ENCODE peak calls at places on chromosomes 12 and 14, in eight cellular contexts. One of them, this sample, is unnamed.

GRCh38 chr12:114976959-114977358 is 293.0 kb upstream of the TBX3 start:
- DNase-seq in AG10803: peak; percentile 37
- DNase-seq in cardiac muscle cell: no peak
- DNase-seq in naive thymus-derived CD4-positive, alpha-beta T cell: no peak
- DNase-seq in ascending aorta: no peak
- DNase-seq in BE2C: no peak
- DNase-seq in choroid plexus epithelial cell: peak; percentile 43
- DNase-seq in lung: no peak
- DNase-seq in this sample: peak; percentile 17

GRCh38 chr12:60148109-60148508 is 552.3 kb downstream of the SLC16A7 start:
- DNase-seq in AG10803: peak; percentile 92
- DNase-seq in cardiac muscle cell: peak; percentile 90
- DNase-seq in naive thymus-derived CD4-positive, alpha-beta T cell: no peak
- DNase-seq in ascending aorta: no peak
- DNase-seq in BE2C: no peak
- DNase-seq in choroid plexus epithelial cell: peak; percentile 93
- DNase-seq in lung: no peak
- DNase-seq in this sample: peak; percentile 89

GRCh38 chr14:104677506-104678332 is 11.7 kb upstream of the INF2 start:
- DNase-seq in AG10803: peak; percentile 77
- DNase-seq in cardiac muscle cell: peak; percentile 86
- DNase-seq in naive thymus-derived CD4-positive, alpha-beta T cell: peak; percentile 50
- DNase-seq in ascending aorta: no peak
- DNase-seq in BE2C: peak; percentile 75
- DNase-seq in choroid plexus epithelial cell: peak; percentile 74
- DNase-seq in lung: peak; percentile 74
- DNase-seq in this sample: peak; percentile 80

GRCh38 chr12:93099777-93100176 is 170.7 kb upstream of the EEA1 start:
- DNase-seq in AG10803: no peak
- DNase-seq in cardiac muscle cell: peak; percentile 56
- DNase-seq in naive thymus-derived CD4-positive, alpha-beta T cell: no peak
- DNase-seq in ascending aorta: no peak
- DNase-seq in BE2C: no peak
- DNase-seq in choroid plexus epithelial cell: peak; percentile 86
- DNase-seq in lung: no peak
- DNase-seq in this sample: no peak

GRCh38 chr12:132886529-132887477 is 602 bp downstream of the CHFR start:
- DNase-seq in AG10803: peak; percentile 12
- DNase-seq in cardiac muscle cell: peak; percentile 21
- DNase-seq in naive thymus-derived CD4-positive, alpha-beta T cell: no peak
- DNase-seq in ascending aorta: no peak
- DNase-seq in BE2C: no peak
- DNase-seq in choroid plexus epithelial cell: peak; percentile 14
- DNase-seq in lung: peak; percentile 29
- DNase-seq in this sample: no peak

GRCh38 chr12:19190292-19191031 is 60.9 kb downstream of the PLEKHA5 start:
- DNase-seq in AG10803: peak; percentile 56
- DNase-seq in cardiac muscle cell: peak; percentile 68
- DNase-seq in naive thymus-derived CD4-positive, alpha-beta T cell: no peak
- DNase-seq in ascending aorta: no peak
- DNase-seq in BE2C: no peak
- DNase-seq in choroid plexus epithelial cell: peak; percentile 69
- DNase-seq in lung: no peak
- DNase-seq in this sample: peak; percentile 59

GRCh38 chr12:6827437-6827894 is 741 bp upstream of the P3H3 start:
- DNase-seq in AG10803: peak; percentile 71
- DNase-seq in cardiac muscle cell: peak; percentile 83
- DNase-seq in naive thymus-derived CD4-positive, alpha-beta T cell: peak; percentile 27
- DNase-seq in ascending aorta: peak; percentile 70
- DNase-seq in BE2C: peak; percentile 96
- DNase-seq in choroid plexus epithelial cell: peak; percentile 87
- DNase-seq in lung: peak; percentile 58
- DNase-seq in this sample: peak; percentile 80

GRCh38 chr12:113040722-113041168 is 15.8 kb upstream of the DTX1 start:
- DNase-seq in AG10803: peak; percentile 44
- DNase-seq in cardiac muscle cell: peak; percentile 99
- DNase-seq in naive thymus-derived CD4-positive, alpha-beta T cell: no peak
- DNase-seq in ascending aorta: peak; percentile 61
- DNase-seq in BE2C: no peak
- DNase-seq in choroid plexus epithelial cell: peak; percentile 93
- DNase-seq in lung: peak; percentile 64
- DNase-seq in this sample: peak; percentile 99

GRCh38 chr14:69263364-69263763 is 3.4 kb downstream of the GALNT16 start:
- DNase-seq in AG10803: peak; percentile 99
- DNase-seq in cardiac muscle cell: peak; percentile 90
- DNase-seq in naive thymus-derived CD4-positive, alpha-beta T cell: no peak
- DNase-seq in ascending aorta: no peak
- DNase-seq in BE2C: peak; percentile 90
- DNase-seq in choroid plexus epithelial cell: peak; percentile 86
- DNase-seq in lung: no peak
- DNase-seq in this sample: peak; percentile 90

GRCh38 chr14:92744198-92744597 is 4.2 kb downstream of the LGMN start:
- DNase-seq in AG10803: no peak
- DNase-seq in cardiac muscle cell: no peak
- DNase-seq in naive thymus-derived CD4-positive, alpha-beta T cell: no peak
- DNase-seq in ascending aorta: no peak
- DNase-seq in BE2C: no peak
- DNase-seq in choroid plexus epithelial cell: no peak
- DNase-seq in lung: no peak
- DNase-seq in this sample: no peak

GRCh38 chr12:93200291-93200917 is 177.3 kb upstream of the NUDT4 start:
- DNase-seq in AG10803: no peak
- DNase-seq in cardiac muscle cell: peak; percentile 67
- DNase-seq in naive thymus-derived CD4-positive, alpha-beta T cell: no peak
- DNase-seq in ascending aorta: no peak
- DNase-seq in BE2C: no peak
- DNase-seq in choroid plexus epithelial cell: peak; percentile 52
- DNase-seq in lung: no peak
- DNase-seq in this sample: peak; percentile 51

GRCh38 chr12:92089559-92089958 is 56.1 kb downstream of the BTG1 start:
- DNase-seq in AG10803: peak; percentile 25
- DNase-seq in cardiac muscle cell: no peak
- DNase-seq in naive thymus-derived CD4-positive, alpha-beta T cell: no peak
- DNase-seq in ascending aorta: no peak
- DNase-seq in BE2C: no peak
- DNase-seq in choroid plexus epithelial cell: peak; percentile 47
- DNase-seq in lung: no peak
- DNase-seq in this sample: no peak

GRCh38 chr12:116456683-116457082 is 102.5 kb upstream of the MAP1LC3B2 start:
- DNase-seq in AG10803: peak; percentile 55
- DNase-seq in cardiac muscle cell: peak; percentile 41
- DNase-seq in naive thymus-derived CD4-positive, alpha-beta T cell: no peak
- DNase-seq in ascending aorta: no peak
- DNase-seq in BE2C: no peak
- DNase-seq in choroid plexus epithelial cell: no peak
- DNase-seq in lung: no peak
- DNase-seq in this sample: peak; percentile 29

GRCh38 chr12:116454076-116454475 is 105.1 kb upstream of the MAP1LC3B2 start:
- DNase-seq in AG10803: no peak
- DNase-seq in cardiac muscle cell: no peak
- DNase-seq in naive thymus-derived CD4-positive, alpha-beta T cell: no peak
- DNase-seq in ascending aorta: no peak
- DNase-seq in BE2C: no peak
- DNase-seq in choroid plexus epithelial cell: no peak
- DNase-seq in lung: no peak
- DNase-seq in this sample: no peak

GRCh38 chr12:116454950-116455447 is 104.2 kb upstream of the MAP1LC3B2 start:
- DNase-seq in AG10803: peak; percentile 94
- DNase-seq in cardiac muscle cell: peak; percentile 81
- DNase-seq in naive thymus-derived CD4-positive, alpha-beta T cell: no peak
- DNase-seq in ascending aorta: no peak
- DNase-seq in BE2C: no peak
- DNase-seq in choroid plexus epithelial cell: peak; percentile 75
- DNase-seq in lung: no peak
- DNase-seq in this sample: peak; percentile 91

GRCh38 chr12:116456307-116456641 is 102.9 kb upstream of the MAP1LC3B2 start:
- DNase-seq in AG10803: no peak
- DNase-seq in cardiac muscle cell: no peak
- DNase-seq in naive thymus-derived CD4-positive, alpha-beta T cell: no peak
- DNase-seq in ascending aorta: no peak
- DNase-seq in BE2C: no peak
- DNase-seq in choroid plexus epithelial cell: peak; percentile 36
- DNase-seq in lung: no peak
- DNase-seq in this sample: no peak

GRCh38 chr12:116455540-116456306 is 103.5 kb upstream of the MAP1LC3B2 start:
- DNase-seq in AG10803: peak; percentile 96
- DNase-seq in cardiac muscle cell: peak; percentile 98
- DNase-seq in naive thymus-derived CD4-positive, alpha-beta T cell: no peak
- DNase-seq in ascending aorta: peak; percentile 69
- DNase-seq in BE2C: peak; percentile 25
- DNase-seq in choroid plexus epithelial cell: peak; percentile 95
- DNase-seq in lung: peak; percentile 66
- DNase-seq in this sample: peak; percentile 99
- H3K4me3 ChIP-seq in AG10803: peak overlapping the region; percentile 43
- H3K4me3 ChIP-seq in cardiac muscle cell: no peak overlapping the region
- H3K4me3 ChIP-seq in naive thymus-derived CD4-positive, alpha-beta T cell: no peak overlapping the region
- H3K4me3 ChIP-seq in ascending aorta: no peak overlapping the region
- H3K4me3 ChIP-seq in BE2C: no peak overlapping the region
- H3K4me3 ChIP-seq in choroid plexus epithelial cell: peak overlapping the region; percentile 26
- H3K4me3 ChIP-seq in lung: no peak overlapping the region
- H3K4me3 ChIP-seq in this sample: peak overlapping the region; percentile 20

GRCh38 chr12:47741340-47741703 is 16.0 kb upstream of the ENDOU start:
- DNase-seq in AG10803: peak; percentile 42
- DNase-seq in cardiac muscle cell: peak; percentile 28
- DNase-seq in naive thymus-derived CD4-positive, alpha-beta T cell: peak; percentile 58
- DNase-seq in ascending aorta: peak; percentile 69
- DNase-seq in BE2C: peak; percentile 82
- DNase-seq in choroid plexus epithelial cell: no peak
- DNase-seq in lung: peak; percentile 64
- DNase-seq in this sample: no peak
- H3K4me3 ChIP-seq in AG10803: no peak overlapping the region
- H3K4me3 ChIP-seq in cardiac muscle cell: no peak overlapping the region
- H3K4me3 ChIP-seq in naive thymus-derived CD4-positive, alpha-beta T cell: no peak overlapping the region
- H3K4me3 ChIP-seq in ascending aorta: no peak overlapping the region
- H3K4me3 ChIP-seq in BE2C: no peak overlapping the region
- H3K4me3 ChIP-seq in choroid plexus epithelial cell: no peak overlapping the region
- H3K4me3 ChIP-seq in lung: no peak overlapping the region
- H3K4me3 ChIP-seq in this sample: no peak overlapping the region

GRCh38 chr12:76417116-76417515 is 68.9 kb upstream of the BBS10 start:
- DNase-seq in AG10803: no peak
- DNase-seq in cardiac muscle cell: no peak
- DNase-seq in naive thymus-derived CD4-positive, alpha-beta T cell: no peak
- DNase-seq in ascending aorta: no peak
- DNase-seq in BE2C: no peak
- DNase-seq in choroid plexus epithelial cell: no peak
- DNase-seq in lung: no peak
- DNase-seq in this sample: no peak
- H3K4me3 ChIP-seq in AG10803: no peak overlapping the region
- H3K4me3 ChIP-seq in cardiac muscle cell: no peak overlapping the region
- H3K4me3 ChIP-seq in naive thymus-derived CD4-positive, alpha-beta T cell: no peak overlapping the region
- H3K4me3 ChIP-seq in ascending aorta: no peak overlapping the region
- H3K4me3 ChIP-seq in BE2C: no peak overlapping the region
- H3K4me3 ChIP-seq in choroid plexus epithelial cell: no peak overlapping the region
- H3K4me3 ChIP-seq in lung: no peak overlapping the region
- H3K4me3 ChIP-seq in this sample: no peak overlapping the region

DNA sequence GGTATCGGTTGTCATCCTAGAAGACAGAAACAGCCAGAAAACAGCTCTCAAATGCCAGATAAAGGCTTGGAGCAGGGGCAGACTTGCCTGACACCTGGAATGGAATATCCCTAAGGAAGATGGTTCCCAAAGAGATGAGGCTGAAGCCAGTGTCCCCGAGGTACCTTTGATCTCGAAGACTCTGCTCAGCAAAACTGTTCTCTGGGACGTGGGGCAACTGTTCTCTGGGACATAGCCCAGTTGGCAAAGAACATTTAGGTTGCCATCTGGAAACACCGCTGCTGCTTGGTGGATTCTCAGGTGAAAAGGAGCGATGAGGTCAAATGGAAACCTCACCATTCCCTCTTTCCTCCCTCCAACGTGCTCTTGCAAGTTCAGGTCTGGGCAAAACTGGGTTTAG is 27.9 kb upstream of the FBXO21 start:
- DNase-seq in AG10803: no peak
- DNase-seq in cardiac muscle cell: no peak
- DNase-seq in naive thymus-derived CD4-positive, alpha-beta T cell: no peak
- DNase-seq in ascending aorta: no peak
- DNase-seq in BE2C: no peak
- DNase-seq in choroid plexus epithelial cell: no peak
- DNase-seq in lung: no peak
- DNase-seq in this sample: no peak
- H3K4me3 ChIP-seq in AG10803: no peak overlapping the region
- H3K4me3 ChIP-seq in cardiac muscle cell: no peak overlapping the region
- H3K4me3 ChIP-seq in naive thymus-derived CD4-positive, alpha-beta T cell: no peak overlapping the region
- H3K4me3 ChIP-seq in ascending aorta: no peak overlapping the region
- H3K4me3 ChIP-seq in BE2C: no peak overlapping the region
- H3K4me3 ChIP-seq in choroid plexus epithelial cell: no peak overlapping the region
- H3K4me3 ChIP-seq in lung: no peak overlapping the region
- H3K4me3 ChIP-seq in this sample: no peak overlapping the region

DNA sequence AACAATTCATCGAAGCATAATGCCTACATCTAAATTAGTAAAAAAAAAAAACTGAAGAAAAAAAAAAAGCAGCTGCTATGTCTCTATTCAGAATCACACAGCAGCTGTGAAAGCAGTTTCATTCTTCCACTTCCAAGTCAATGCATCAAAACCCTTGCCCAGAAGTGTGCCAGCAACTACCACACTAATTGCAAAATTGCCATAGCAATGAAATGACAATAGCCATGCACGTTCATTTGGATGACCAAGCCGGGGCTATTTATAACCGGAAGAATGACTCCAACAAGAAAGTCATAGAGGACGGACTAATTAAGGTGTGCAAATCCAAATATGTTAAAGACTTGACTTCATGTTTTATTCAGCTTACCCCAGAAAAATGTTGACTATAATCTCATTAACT is 42.5 kb downstream of the SLC2A13 start:
- DNase-seq in AG10803: peak; percentile 64
- DNase-seq in cardiac muscle cell: peak; percentile 32
- DNase-seq in naive thymus-derived CD4-positive, alpha-beta T cell: no peak
- DNase-seq in ascending aorta: no peak
- DNase-seq in BE2C: no peak
- DNase-seq in choroid plexus epithelial cell: no peak
- DNase-seq in lung: no peak
- DNase-seq in this sample: peak; percentile 14
- H3K4me3 ChIP-seq in AG10803: no peak overlapping the region
- H3K4me3 ChIP-seq in cardiac muscle cell: no peak overlapping the region
- H3K4me3 ChIP-seq in naive thymus-derived CD4-positive, alpha-beta T cell: no peak overlapping the region
- H3K4me3 ChIP-seq in ascending aorta: no peak overlapping the region
- H3K4me3 ChIP-seq in BE2C: no peak overlapping the region
- H3K4me3 ChIP-seq in choroid plexus epithelial cell: no peak overlapping the region
- H3K4me3 ChIP-seq in lung: no peak overlapping the region
- H3K4me3 ChIP-seq in this sample: no peak overlapping the region

GRCh38 chr12:63846249-63846967 is 1.9 kb downstream of the SRGAP1 start:
- DNase-seq in AG10803: peak; percentile 34
- DNase-seq in cardiac muscle cell: no peak
- DNase-seq in naive thymus-derived CD4-positive, alpha-beta T cell: no peak
- DNase-seq in ascending aorta: no peak
- DNase-seq in BE2C: peak; percentile 38
- DNase-seq in choroid plexus epithelial cell: no peak
- DNase-seq in lung: no peak
- DNase-seq in this sample: no peak
- H3K4me3 ChIP-seq in AG10803: peak overlapping the region; percentile 94
- H3K4me3 ChIP-seq in cardiac muscle cell: no peak overlapping the region
- H3K4me3 ChIP-seq in naive thymus-derived CD4-positive, alpha-beta T cell: no peak overlapping the region
- H3K4me3 ChIP-seq in ascending aorta: no peak overlapping the region
- H3K4me3 ChIP-seq in BE2C: peak overlapping the region; percentile 100
- H3K4me3 ChIP-seq in choroid plexus epithelial cell: peak overlapping the region; percentile 95
- H3K4me3 ChIP-seq in lung: no peak overlapping the region
- H3K4me3 ChIP-seq in this sample: peak overlapping the region; percentile 99

This sample was measured in fibroblast of pulmonary artery.